ENCODE peak calls at places on chromosomes 6 and 20, in nine cellular contexts. A is H54, L is IMR-90, C is ovary, Y is GM12878, X is heart left ventricle, M is transverse colon, H is HepG2, V is GM12891. B is an unnamed sample.

GRCh38 chr20:62485062-62485700 is 9.4 kb upstream of the GATA5 start:
- DNase-seq in M (no peak), L (peak), X (no peak), H (no peak), V (no peak), A (peak), C (peak), Y (no peak), B (peak)

GRCh38 chr6:110574817-110575216 is 98.4 kb upstream of the SLC22A16 start:
- DNase-seq in X (no peak), A (no peak), L (no peak), Y (no peak), V (no peak), M (no peak), H (no peak), C (no peak), B (no peak)

GRCh38 chr6:3996349-3996748 is 82.6 kb downstream of the FAM217A start:
- DNase-seq in X (no peak), M (no peak), V (no peak), A (no peak), Y (no peak), L (no peak), H (no peak), C (no peak), B (no peak)

GRCh38 chr20:33433465-33433864 is 10.1 kb downstream of the SNTA1 start:
- DNase-seq in Y (no peak), M (no peak), V (no peak), L (no peak), A (no peak), C (no peak), H (no peak), X (peak), B (no peak)

GRCh38 chr6:63882208-63882607 is 246.6 kb downstream of the PHF3 start:
- DNase-seq in L (no peak), M (no peak), X (no peak), H (peak), V (no peak), Y (no peak), C (no peak), A (no peak), B (no peak)

GRCh38 chr6:89079611-89080213 is 839 bp upstream of the PNRC1 start:
- DNase-seq in M (peak), A (no peak), C (peak), L (peak), H (no peak), V (no peak), X (peak), Y (no peak), B (peak)

GRCh38 chr20:21640556-21640955 is 64.9 kb upstream of the PAX1 start:
- DNase-seq in M (no peak), H (peak), X (no peak), V (peak), L (no peak), C (no peak), A (no peak), Y (no peak), B (no peak)

GRCh38 chr6:21597706-21598273 is 4.2 kb downstream of the SOX4 start:
- DNase-seq in M (peak), X (peak), Y (no peak), L (no peak), V (no peak), A (peak), H (no peak), C (no peak), B (no peak)

GRCh38 chr6:6808915-6809314 is 220.4 kb downstream of the LY86 start:
- DNase-seq in M (no peak), V (no peak), L (no peak), H (no peak), C (no peak), Y (no peak), X (no peak), A (no peak), B (no peak)

GRCh38 chr6:128487055-128487454 is 33.3 kb downstream of the PTPRK start:
- DNase-seq in L (no peak), X (no peak), C (no peak), V (no peak), A (no peak), M (no peak), Y (no peak), H (peak), B (no peak)

GRCh38 chr6:17450825-17451224 is 57.4 kb downstream of the CAP2 start:
- DNase-seq in L (no peak), X (no peak), A (no peak), H (no peak), M (no peak), Y (no peak), V (no peak), C (no peak), B (no peak)

GRCh38 chr6:144939926-144940325 is 654.8 kb downstream of the UTRN start:
- DNase-seq in M (no peak), V (no peak), Y (no peak), X (no peak), C (no peak), H (no peak), A (no peak), L (peak), B (no peak)

GRCh38 chr6:52293067-52293466 is 8.5 kb upstream of the MCM3 start:
- DNase-seq in L (no peak), Y (no peak), C (no peak), M (no peak), H (no peak), X (no peak), A (no peak), V (no peak), B (no peak)

GRCh38 chr6:217048-217659 is 75.1 kb upstream of the DUSP22 start:
- DNase-seq in H (peak), X (no peak), L (no peak), A (no peak), M (peak), V (no peak), Y (peak), C (no peak), B (peak)

GRCh38 chr6:49676671-49677281 is 36.6 kb downstream of the CRISP2 start:
- DNase-seq in Y (no peak), V (no peak), A (no peak), H (no peak), X (no peak), L (peak), C (no peak), M (no peak), B (no peak)

GRCh38 chr6:28235912-28236452 is 10.9 kb downstream of the ZSCAN9 start:
- DNase-seq in L (no peak), Y (no peak), A (no peak), X (no peak), H (no peak), V (no peak), C (no peak), M (no peak), B (no peak)

GRCh38 chr20:57701651-57702050 is 8.2 kb downstream of the PMEPA1 start:
- DNase-seq in M (no peak), V (no peak), L (no peak), A (no peak), Y (no peak), H (no peak), C (no peak), X (no peak), B (no peak)

GRCh38 chr6:35064508-35065440 is 76.4 kb downstream of the TCP11 start:
- DNase-seq in M (no peak), H (no peak), V (no peak), A (no peak), L (no peak), X (no peak), Y (no peak), C (no peak), B (no peak)

GRCh38 chr6:32816746-32817204 is at the start of gene HLA-DOB:
- DNase-seq in V (peak), X (no peak), A (peak), M (no peak), L (peak), Y (no peak), C (no peak), H (no peak), B (no peak)

DNA sequence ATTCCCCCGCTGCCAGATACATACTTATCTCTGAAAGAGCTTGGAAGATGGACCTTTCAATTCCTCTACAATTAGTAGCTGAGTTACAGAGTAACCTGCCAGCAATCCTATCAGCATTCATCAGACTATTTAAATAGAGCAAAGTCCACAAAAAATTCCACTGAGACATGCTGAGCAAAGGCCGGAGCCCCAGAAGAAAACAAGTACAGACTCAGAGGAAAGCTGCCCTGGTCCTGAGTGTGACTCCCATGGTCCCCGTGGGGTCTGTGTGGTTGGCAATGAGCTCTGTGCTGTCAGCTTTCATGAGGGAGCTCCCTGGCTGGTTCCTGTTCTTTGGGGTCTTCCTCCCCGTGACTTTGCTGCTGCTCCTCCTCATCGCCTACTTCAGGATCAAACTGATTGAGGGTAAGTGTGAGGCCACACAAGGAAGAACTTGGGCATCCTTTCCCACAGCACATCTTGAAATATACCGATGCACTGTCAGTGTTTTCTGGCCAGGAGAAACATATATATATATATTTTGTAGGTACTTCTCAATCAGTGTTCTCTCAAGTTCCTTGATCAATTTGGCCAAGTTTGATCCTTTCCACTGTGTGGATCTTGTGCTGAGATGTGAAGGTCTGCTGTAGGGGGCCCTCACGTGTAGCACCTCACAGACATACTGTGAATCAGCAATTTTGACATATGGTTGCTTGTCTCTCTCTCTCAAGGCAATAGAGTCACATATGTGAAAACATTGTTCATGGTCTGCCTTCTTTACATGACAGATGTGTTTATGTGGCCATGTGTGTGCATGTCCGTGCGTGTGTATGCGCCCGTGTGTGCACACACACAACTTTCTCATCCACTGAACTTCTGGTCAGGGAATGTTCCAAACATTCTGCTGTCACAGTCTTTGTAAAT is at the start of gene SMLR1:
- DNase-seq in L (no peak), A (no peak), X (no peak), M (no peak), H (peak), V (no peak), Y (no peak), C (no peak), B (peak)
- TF ChIP-seq POLR2A in L (no peak), A (no peak), X (no peak), M (no peak), H (peak), V (no peak), Y (no peak), C (no peak), B (peak)

DNA sequence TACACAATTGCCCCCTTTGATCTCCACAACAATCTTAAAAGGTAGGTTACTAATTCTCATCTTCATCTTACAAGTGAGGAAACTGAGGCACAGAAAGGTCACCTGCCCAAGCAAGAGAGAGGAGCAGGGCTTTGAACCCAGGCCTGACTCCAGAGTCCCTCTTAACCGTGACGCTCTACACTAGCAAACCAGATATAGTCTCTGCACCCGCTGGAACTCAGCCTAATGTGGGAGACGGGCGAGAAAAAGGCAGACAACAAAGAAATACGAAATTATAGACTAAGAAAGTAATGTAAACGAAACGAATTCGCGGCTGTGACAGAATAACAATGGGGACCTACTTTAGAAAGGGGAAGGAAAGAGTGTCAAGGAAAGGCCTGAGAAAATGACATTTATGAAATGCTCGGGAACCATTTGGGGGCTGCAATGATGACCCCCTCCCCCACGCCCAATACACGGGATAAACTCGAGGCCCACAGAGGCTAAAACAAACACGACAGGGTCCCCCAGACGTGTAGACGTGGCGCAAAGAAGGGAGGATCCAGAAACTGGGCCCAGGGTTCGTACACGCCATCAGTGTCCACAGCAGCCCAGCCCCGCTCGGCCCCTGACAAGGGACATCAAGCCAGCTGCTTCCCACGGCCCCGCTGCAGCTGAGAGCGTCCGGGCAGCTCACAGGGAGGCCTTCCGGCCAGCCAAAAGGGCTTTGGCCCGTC is 641 bp downstream of the TRPC4AP start:
- DNase-seq in A (no peak), Y (no peak), M (peak), H (peak), L (peak), C (no peak), X (peak), V (no peak), B (no peak)
- TF ChIP-seq POLR2A in A (no peak), Y (no peak), M (no peak), H (no peak), L (no peak), C (no peak), X (no peak), V (no peak), B (no peak)

GRCh38 chr20:60627751-60628565 is 624.1 kb upstream of the CDH4 start:
- DNase-seq in V (no peak), L (no peak), A (no peak), C (no peak), Y (no peak), M (no peak), H (no peak), X (no peak), B (no peak)

GRCh38 chr20:60629206-60629605 is 622.9 kb upstream of the CDH4 start:
- DNase-seq in A (no peak), L (no peak), X (no peak), M (no peak), C (no peak), V (no peak), Y (no peak), H (no peak), B (no peak)

DNA sequence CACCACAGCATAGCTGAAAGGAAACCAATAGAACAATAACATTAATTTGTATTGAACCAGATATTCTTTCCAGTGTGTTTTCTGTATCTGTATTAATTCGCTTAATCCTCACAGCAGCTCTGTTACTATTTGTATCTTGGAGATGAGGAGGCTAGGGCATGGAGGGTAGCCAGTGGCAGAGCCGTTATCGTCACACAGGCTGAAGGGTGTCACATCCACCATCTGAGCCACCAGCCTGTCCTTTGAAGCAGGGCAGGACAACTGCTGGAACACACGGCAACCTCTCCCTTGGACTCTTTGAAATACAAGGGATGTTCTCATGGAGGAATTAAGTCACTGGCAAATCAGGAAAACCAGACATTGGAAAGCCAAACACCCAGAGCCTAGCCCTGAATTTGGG is 628.0 kb upstream of the CDH4 start:
- DNase-seq in Y (no peak), L (no peak), H (no peak), V (no peak), M (no peak), X (no peak), C (no peak), A (no peak), B (no peak)
- TF ChIP-seq POLR2A in Y (no peak), L (no peak), H (no peak), V (no peak), M (no peak), X (no peak), C (no peak), A (no peak), B (no peak)

GRCh38 chr20:34491932-34492509 is 24.2 kb upstream of the DYNLRB1 start:
- DNase-seq in M (no peak), H (no peak), V (no peak), A (no peak), C (no peak), X (no peak), Y (no peak), L (no peak), B (no peak)
- TF ChIP-seq POLR2A in M (no peak), H (no peak), V (no peak), A (no peak), C (no peak), X (no peak), Y (no peak), L (no peak), B (no peak)

GRCh38 chr20:13995086-13995665 is at the start of gene MACROD2:
- DNase-seq in Y (no peak), A (no peak), X (peak), C (peak), M (peak), V (no peak), L (peak), H (peak), B (peak)
- TF ChIP-seq POLR2A in Y (no peak), A (no peak), X (no peak), C (no peak), M (peak), V (no peak), L (no peak), H (no peak), B (peak)